ENCODE peak calls at places on chromosomes 1 and 21, in seven cellular contexts. One of them, this sample, is unnamed.

GRCh38 chr1:152244576-152244975 is 20.6 kb upstream of the HRNR start:
- DNase-seq in dorsolateral prefrontal cortex: no peak
- DNase-seq in non-pigmented ciliary epithelial cell: no peak
- DNase-seq in AG10803: peak
- DNase-seq in GM12865: no peak
- DNase-seq in pancreas: no peak
- DNase-seq in C1 segment of cervical spinal cord: no peak
- DNase-seq in this sample: no peak

GRCh38 chr1:97337250-97338030 is 583.4 kb downstream of the DPYD start:
- DNase-seq in GM12865: no peak
- DNase-seq in dorsolateral prefrontal cortex: no peak
- DNase-seq in pancreas: no peak
- DNase-seq in non-pigmented ciliary epithelial cell: no peak
- DNase-seq in C1 segment of cervical spinal cord: no peak
- DNase-seq in AG10803: no peak
- DNase-seq in this sample: no peak

GRCh38 chr1:11648732-11649158 is 5.5 kb downstream of the FBXO2 start:
- DNase-seq in dorsolateral prefrontal cortex: no peak
- DNase-seq in C1 segment of cervical spinal cord: peak
- DNase-seq in pancreas: peak
- DNase-seq in GM12865: no peak
- DNase-seq in non-pigmented ciliary epithelial cell: no peak
- DNase-seq in AG10803: no peak
- DNase-seq in this sample: peak

GRCh38 chr1:234244482-234244881 is 128.8 kb upstream of the COA6 start:
- DNase-seq in pancreas: no peak
- DNase-seq in C1 segment of cervical spinal cord: no peak
- DNase-seq in non-pigmented ciliary epithelial cell: no peak
- DNase-seq in AG10803: no peak
- DNase-seq in GM12865: peak
- DNase-seq in dorsolateral prefrontal cortex: no peak
- DNase-seq in this sample: no peak

GRCh38 chr1:8348777-8349472 is 31.0 kb downstream of the SLC45A1 start:
- DNase-seq in dorsolateral prefrontal cortex: no peak
- DNase-seq in GM12865: peak
- DNase-seq in pancreas: peak
- DNase-seq in non-pigmented ciliary epithelial cell: no peak
- DNase-seq in AG10803: peak
- DNase-seq in C1 segment of cervical spinal cord: peak
- DNase-seq in this sample: peak

GRCh38 chr1:85342177-85342576 is 65.7 kb upstream of the BCL10 start:
- DNase-seq in C1 segment of cervical spinal cord: no peak
- DNase-seq in GM12865: no peak
- DNase-seq in pancreas: no peak
- DNase-seq in dorsolateral prefrontal cortex: no peak
- DNase-seq in AG10803: peak
- DNase-seq in non-pigmented ciliary epithelial cell: no peak
- DNase-seq in this sample: no peak

GRCh38 chr1:225824522-225824921 is 14.6 kb downstream of the EPHX1 start:
- DNase-seq in dorsolateral prefrontal cortex: no peak
- DNase-seq in non-pigmented ciliary epithelial cell: no peak
- DNase-seq in GM12865: no peak
- DNase-seq in pancreas: no peak
- DNase-seq in C1 segment of cervical spinal cord: no peak
- DNase-seq in AG10803: no peak
- DNase-seq in this sample: peak

GRCh38 chr1:232486006-232486405 is 143.9 kb downstream of the SIPA1L2 start:
- DNase-seq in C1 segment of cervical spinal cord: no peak
- DNase-seq in dorsolateral prefrontal cortex: no peak
- DNase-seq in non-pigmented ciliary epithelial cell: no peak
- DNase-seq in pancreas: no peak
- DNase-seq in AG10803: no peak
- DNase-seq in GM12865: no peak
- DNase-seq in this sample: no peak

GRCh38 chr1:160548960-160549664 is 26.1 kb upstream of the SLAMF6 start:
- DNase-seq in non-pigmented ciliary epithelial cell: no peak
- DNase-seq in pancreas: peak
- DNase-seq in AG10803: no peak
- DNase-seq in C1 segment of cervical spinal cord: no peak
- DNase-seq in dorsolateral prefrontal cortex: no peak
- DNase-seq in GM12865: peak
- DNase-seq in this sample: no peak

GRCh38 chr1:197633447-197634039 is 141.7 kb downstream of the DENND1B start:
- DNase-seq in AG10803: no peak
- DNase-seq in non-pigmented ciliary epithelial cell: no peak
- DNase-seq in GM12865: no peak
- DNase-seq in C1 segment of cervical spinal cord: no peak
- DNase-seq in dorsolateral prefrontal cortex: no peak
- DNase-seq in pancreas: no peak
- DNase-seq in this sample: no peak

GRCh38 chr1:207828485-207829158 is 76.8 kb downstream of the CD46 start:
- DNase-seq in pancreas: peak
- DNase-seq in AG10803: peak
- DNase-seq in non-pigmented ciliary epithelial cell: no peak
- DNase-seq in dorsolateral prefrontal cortex: peak
- DNase-seq in C1 segment of cervical spinal cord: peak
- DNase-seq in GM12865: peak
- DNase-seq in this sample: peak

GRCh38 chr1:2874207-2875165 is 73.0 kb upstream of the TTC34 start:
- DNase-seq in GM12865: no peak
- DNase-seq in C1 segment of cervical spinal cord: no peak
- DNase-seq in AG10803: no peak
- DNase-seq in dorsolateral prefrontal cortex: no peak
- DNase-seq in non-pigmented ciliary epithelial cell: no peak
- DNase-seq in pancreas: no peak
- DNase-seq in this sample: no peak

GRCh38 chr1:58318157-58318665 is 228.3 kb downstream of the OMA1 start:
- DNase-seq in AG10803: no peak
- DNase-seq in GM12865: no peak
- DNase-seq in pancreas: no peak
- DNase-seq in dorsolateral prefrontal cortex: no peak
- DNase-seq in non-pigmented ciliary epithelial cell: no peak
- DNase-seq in C1 segment of cervical spinal cord: no peak
- DNase-seq in this sample: no peak

GRCh38 chr1:234406871-234407270 is 33.6 kb downstream of the COA6 start:
- DNase-seq in AG10803: no peak
- DNase-seq in pancreas: no peak
- DNase-seq in GM12865: no peak
- DNase-seq in non-pigmented ciliary epithelial cell: no peak
- DNase-seq in C1 segment of cervical spinal cord: no peak
- DNase-seq in dorsolateral prefrontal cortex: no peak
- DNase-seq in this sample: no peak

GRCh38 chr21:42097860-42098259 is 26.7 kb downstream of the UMODL1 start:
- DNase-seq in non-pigmented ciliary epithelial cell: peak
- DNase-seq in C1 segment of cervical spinal cord: no peak
- DNase-seq in GM12865: no peak
- DNase-seq in dorsolateral prefrontal cortex: no peak
- DNase-seq in pancreas: no peak
- DNase-seq in AG10803: peak
- DNase-seq in this sample: no peak

GRCh38 chr1:8871965-8872399 is 6.5 kb downstream of the ENO1 start:
- DNase-seq in pancreas: no peak
- DNase-seq in dorsolateral prefrontal cortex: no peak
- DNase-seq in C1 segment of cervical spinal cord: no peak
- DNase-seq in non-pigmented ciliary epithelial cell: no peak
- DNase-seq in AG10803: no peak
- DNase-seq in GM12865: no peak
- DNase-seq in this sample: no peak

GRCh38 chr21:29265690-29266479 is 32.8 kb upstream of the BACH1 start:
- DNase-seq in non-pigmented ciliary epithelial cell: no peak
- DNase-seq in pancreas: no peak
- DNase-seq in dorsolateral prefrontal cortex: no peak
- DNase-seq in C1 segment of cervical spinal cord: no peak
- DNase-seq in AG10803: no peak
- DNase-seq in GM12865: peak
- DNase-seq in this sample: no peak

GRCh38 chr1:150688786-150689185 is 8.2 kb downstream of the GOLPH3L start:
- DNase-seq in non-pigmented ciliary epithelial cell: no peak
- DNase-seq in pancreas: no peak
- DNase-seq in C1 segment of cervical spinal cord: no peak
- DNase-seq in GM12865: no peak
- DNase-seq in dorsolateral prefrontal cortex: no peak
- DNase-seq in AG10803: no peak
- DNase-seq in this sample: no peak

GRCh38 chr1:201702936-201703335 is 126.0 kb upstream of the IPO9 start:
- DNase-seq in GM12865: no peak
- DNase-seq in AG10803: peak
- DNase-seq in non-pigmented ciliary epithelial cell: no peak
- DNase-seq in C1 segment of cervical spinal cord: no peak
- DNase-seq in dorsolateral prefrontal cortex: peak
- DNase-seq in pancreas: peak
- DNase-seq in this sample: peak

This sample was measured in H7.